ENCODE peak calls at places on chromosomes 6 and 20, in five cellular contexts. B, M, W, R and H are unnamed samples.
A peak's percentile ranks its signal among the peaks of the same experiment; 100 is the strongest.

GRCh38 chr6:107789361-107789760 is 34.8 kb downstream of the SCML4 start:
- DNase-seq in B (no peak), M (no peak), W (no peak), R (no peak), H (no peak)

GRCh38 chr20:40797425-40797824 is 108.4 kb upstream of the MAFB start:
- DNase-seq in B (no peak), M (no peak), W (no peak), R (no peak), H (no peak)

GRCh38 chr20:24948939-24949679 is at the start of gene CST7:
- DNase-seq in B (no peak), M (peak; percentile 63), W (no peak), R (peak; percentile 56), H (peak; percentile 37)

GRCh38 chr6:7215798-7216231 is 97.2 kb downstream of the SSR1 start:
- DNase-seq in B (no peak), M (no peak), W (no peak), R (peak; percentile 80), H (no peak)

GRCh38 chr20:24479595-24479994 is 10.2 kb downstream of the SYNDIG1 start:
- DNase-seq in B (no peak), M (no peak), W (no peak), R (no peak), H (no peak)

GRCh38 chr6:108489699-108490098 is 71.0 kb upstream of the FOXO3 start:
- DNase-seq in B (no peak), M (no peak), W (no peak), R (no peak), H (no peak)

GRCh38 chr6:113464536-113464935 is 392.6 kb upstream of the MARCKS start:
- DNase-seq in B (no peak), M (no peak), W (no peak), R (no peak), H (no peak)

GRCh38 chr6:41574002-41574401 is 27.8 kb downstream of the FOXP4 start:
- DNase-seq in B (no peak), M (no peak), W (no peak), R (no peak), H (no peak)

GRCh38 chr20:1323830-1324597 is 4.9 kb downstream of the SDCBP2 start:
- DNase-seq in B (peak; percentile 21), M (no peak), W (no peak), R (peak; percentile 35), H (no peak)

GRCh38 chr20:32470025-32470861 is 112.1 kb downstream of the ASXL1 start:
- DNase-seq in B (peak; percentile 71), M (peak; percentile 53), W (peak; percentile 64), R (no peak), H (peak; percentile 54)

GRCh38 chr6:37897321-37897720 is 77.8 kb downstream of the ZFAND3 start:
- DNase-seq in B (no peak), M (no peak), W (no peak), R (no peak), H (no peak)

GRCh38 chr6:142820336-142821016 is 124.5 kb downstream of the HIVEP2 start:
- DNase-seq in B (no peak), M (no peak), W (no peak), R (no peak), H (no peak)

GRCh38 chr6:43698584-43699349 is 11.2 kb upstream of the MRPS18A start:
- DNase-seq in B (peak; percentile 61), M (no peak), W (peak; percentile 69), R (no peak), H (no peak)

GRCh38 chr20:32623667-32624157 is 38.6 kb upstream of the NOL4L start:
- DNase-seq in B (no peak), M (no peak), W (no peak), R (no peak), H (no peak)

GRCh38 chr6:4848382-4849068 is 72.3 kb downstream of the CDYL start:
- DNase-seq in B (no peak), M (peak; percentile 16), W (no peak), R (no peak), H (no peak)

GRCh38 chr6:56849876-56850275 is 105.0 kb upstream of the BEND6 start:
- DNase-seq in B (no peak), M (no peak), W (no peak), R (no peak), H (no peak)

GRCh38 chr6:3813918-3814317 is 35.3 kb upstream of the FAM50B start:
- DNase-seq in B (no peak), M (no peak), W (no peak), R (no peak), H (no peak)

GRCh38 chr6:7086488-7086887 is 21.3 kb upstream of the RREB1 start:
- DNase-seq in B (peak; percentile 23), M (peak; percentile 50), W (peak; percentile 30), R (no peak), H (peak; percentile 30)

GRCh38 chr6:158536084-158536890 is 23.6 kb upstream of the TMEM181 start:
- DNase-seq in B (peak; percentile 44), M (peak; percentile 79), W (peak; percentile 72), R (peak; percentile 56), H (peak; percentile 60)

GRCh38 chr6:21885532-21886089 is 292.1 kb downstream of the SOX4 start:
- DNase-seq in B (peak; percentile 45), M (no peak), W (peak; percentile 48), R (no peak), H (no peak)

GRCh38 chr20:45518282-45518681 is 2.9 kb upstream of the SPINT3 start:
- DNase-seq in B (no peak), M (no peak), W (no peak), R (no peak), H (peak; percentile 59)
- H3K4me3 ChIP-seq in B (no peak overlapping the region), M (no peak overlapping the region), W (no peak overlapping the region), R (no peak overlapping the region), H (no peak overlapping the region)

GRCh38 chr20:38159539-38159938 is 5.5 kb downstream of the TGM2 start:
- DNase-seq in B (no peak), M (no peak), W (no peak), R (no peak), H (no peak)
- H3K4me1 ChIP-seq in B (no peaks in the 10 kb centered on the region), M (peaks cover 13% of the 10 kb centered on the region), W (peaks cover 100% of the 10 kb centered on the region), R (peaks cover 52% of the 10 kb centered on the region), H (peaks cover 9% of the 10 kb centered on the region)

GRCh38 chr20:35615667-35616464 is at the start of gene SPAG4:
- DNase-seq in B (peak; percentile 99), M (peak; percentile 100), W (peak; percentile 99), R (peak; percentile 100), H (peak; percentile 100)
- TF ChIP-seq CTCF in B (peak; percentile 2), M (no peak), W (no peak), R (no peak), H (no peak)

DNA sequence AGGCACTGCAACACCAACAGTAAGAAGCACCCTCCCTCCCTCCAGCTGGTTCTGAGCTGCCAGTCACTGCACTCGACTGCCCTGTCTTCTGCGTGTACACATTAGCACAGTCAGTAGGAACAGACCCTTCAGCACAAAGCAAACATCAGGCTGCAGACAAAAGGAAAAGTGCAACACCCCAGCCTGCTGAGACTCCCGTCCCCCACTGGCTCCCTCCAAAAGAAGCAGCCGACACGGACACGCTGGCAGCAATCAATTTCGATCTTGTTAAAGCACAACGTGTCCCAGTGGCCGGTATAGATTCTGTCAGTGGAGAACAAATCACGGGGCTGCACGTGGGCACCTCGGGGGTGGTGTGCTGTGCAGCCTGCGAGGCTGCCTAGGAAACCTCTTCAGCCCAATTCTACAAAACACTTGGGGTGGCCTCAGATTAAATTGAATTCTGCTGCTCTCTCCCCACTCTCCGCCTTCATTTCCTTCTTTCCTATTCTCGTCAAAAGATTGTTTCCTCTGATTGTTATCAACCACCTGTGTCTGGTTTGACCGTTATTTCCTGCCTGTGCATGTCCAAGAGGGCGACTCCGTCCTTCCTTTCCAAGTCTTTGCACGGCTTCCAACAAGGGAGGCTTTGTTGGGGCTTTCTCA is 38.7 kb downstream of the TRAF3IP2 start:
- DNase-seq in B (no peak), M (no peak), W (no peak), R (no peak), H (no peak)
- H3K4me3 ChIP-seq in B (no peak overlapping the region), M (no peak overlapping the region), W (peak overlapping the region; percentile 47), R (no peak overlapping the region), H (no peak overlapping the region)

DNA sequence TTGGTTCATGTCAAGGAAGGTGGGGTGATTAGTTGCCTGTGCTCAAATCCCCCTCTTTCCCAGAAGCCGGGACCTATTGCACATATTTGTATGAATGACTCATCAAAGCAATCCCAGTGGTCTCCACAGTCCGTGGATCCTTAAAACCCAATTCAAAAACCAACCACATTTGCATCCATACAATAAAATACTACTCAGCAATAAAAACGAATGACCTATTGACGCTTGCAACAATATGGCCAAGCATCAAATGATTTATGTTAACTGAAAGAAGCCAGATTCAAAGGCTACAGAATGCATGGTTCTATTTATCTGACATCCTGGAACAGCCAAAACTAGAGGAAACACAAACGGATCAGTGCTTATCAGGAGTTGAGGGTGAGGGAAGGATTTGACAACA is 275.4 kb downstream of the PTPRT start:
- DNase-seq in B (no peak), M (no peak), W (no peak), R (no peak), H (no peak)
- H3K4me1 ChIP-seq in B (no peaks in the 10 kb centered on the region), M (no peaks in the 10 kb centered on the region), W (no peaks in the 10 kb centered on the region), R (no peaks in the 10 kb centered on the region), H (no peaks in the 10 kb centered on the region)

DNA sequence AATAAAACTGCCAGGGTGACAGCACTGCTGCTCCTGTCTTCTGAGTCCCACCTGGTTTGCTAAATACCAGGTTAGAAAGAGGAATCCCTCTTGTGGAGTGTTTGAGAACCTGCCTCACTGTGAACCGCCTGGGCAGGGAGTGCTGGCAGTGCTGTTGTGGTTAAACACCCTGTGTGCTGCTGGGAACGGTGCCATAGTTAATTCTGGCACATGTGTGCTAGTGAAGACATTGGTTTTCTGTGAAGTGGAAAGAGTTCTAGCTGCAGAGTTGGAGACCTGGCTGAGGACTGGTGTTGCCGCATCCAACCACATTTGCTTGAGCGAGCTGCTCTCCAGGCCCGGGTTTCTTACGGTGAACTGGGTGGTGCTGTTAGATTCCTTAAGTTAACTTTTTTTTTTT is 72.7 kb downstream of the IGF2R start:
- DNase-seq in B (no peak), M (no peak), W (peak; percentile 53), R (peak; percentile 95), H (peak; percentile 84)
- TF ChIP-seq CTCF in B (no peak), M (no peak), W (peak; percentile 59), R (peak; percentile 55), H (no peak)